ENCODE peak calls at places on chromosome 13, in seven cellular contexts. N is heart right ventricle, V is tibial nerve, R is psoas muscle, S is aorta, C is right lobe of liver, B is uterus. F is an unnamed sample.

GRCh38 chr13:49410477-49410876 is 33.4 kb downstream of the CAB39L start:
- DNase-seq in N (no peak), V (no peak), R (no peak), S (no peak), C (no peak), B (no peak), F (no peak)

GRCh38 chr13:70339738-70340137 is 231.5 kb upstream of the KLHL1 start:
- DNase-seq in N (no peak), V (no peak), R (no peak), S (no peak), C (no peak), B (no peak), F (no peak)

GRCh38 chr13:24083722-24084421 is 76.6 kb upstream of the SPATA13 start:
- DNase-seq in N (no peak), V (no peak), R (no peak), S (no peak), C (no peak), B (no peak), F (no peak)

GRCh38 chr13:82681535-82681934 is 1200.7 kb downstream of the SLITRK1 start:
- DNase-seq in N (no peak), V (no peak), R (no peak), S (no peak), C (no peak), B (no peak), F (no peak)

GRCh38 chr13:75101997-75102720 is 379.8 kb downstream of the TBC1D4 start:
- DNase-seq in N (no peak), V (no peak), R (no peak), S (no peak), C (no peak), B (no peak), F (no peak)

GRCh38 chr13:84684048-84684662 is 801.9 kb upstream of the SLITRK1 start:
- DNase-seq in N (peak), V (no peak), R (no peak), S (no peak), C (no peak), B (no peak), F (no peak)

GRCh38 chr13:26787961-26788360 is 27.4 kb upstream of the GPR12 start:
- DNase-seq in N (no peak), V (no peak), R (no peak), S (no peak), C (no peak), B (no peak), F (no peak)

GRCh38 chr13:26475176-26476110 is 82.0 kb upstream of the WASF3 start:
- DNase-seq in N (no peak), V (no peak), R (no peak), S (no peak), C (no peak), B (no peak), F (no peak)

GRCh38 chr13:86681223-86681622 is 882.0 kb upstream of the SLITRK6 start:
- DNase-seq in N (no peak), V (no peak), R (no peak), S (no peak), C (no peak), B (no peak), F (no peak)

GRCh38 chr13:91247768-91248167 is 99.7 kb upstream of the MIR17HG start:
- DNase-seq in N (no peak), V (no peak), R (no peak), S (no peak), C (no peak), B (no peak), F (no peak)

GRCh38 chr13:30711375-30711774 is 24.0 kb upstream of the ALOX5AP start:
- DNase-seq in N (no peak), V (no peak), R (no peak), S (no peak), C (no peak), B (no peak), F (no peak)

GRCh38 chr13:100089633-100090032 is 740 bp downstream of the PCCA start:
- DNase-seq in N (no peak), V (no peak), R (no peak), S (no peak), C (no peak), B (no peak), F (no peak)

GRCh38 chr13:100090861-100091260 is 2.0 kb downstream of the PCCA start:
- DNase-seq in N (no peak), V (no peak), R (no peak), S (no peak), C (no peak), B (no peak), F (no peak)

GRCh38 chr13:100088648-100089601 is at the start of gene PCCA:
- DNase-seq in N (peak), V (peak), R (peak), S (peak), C (peak), B (peak), F (peak)

GRCh38 chr13:100088282-100088647 is 628 bp upstream of the PCCA start:
- DNase-seq in N (no peak), V (no peak), R (no peak), S (no peak), C (no peak), B (no peak), F (no peak)
- H3K27ac ChIP-seq in N (peak), V (peak), R (peak), S (no peak), C (peak), B (peak), F (peak)

DNA sequence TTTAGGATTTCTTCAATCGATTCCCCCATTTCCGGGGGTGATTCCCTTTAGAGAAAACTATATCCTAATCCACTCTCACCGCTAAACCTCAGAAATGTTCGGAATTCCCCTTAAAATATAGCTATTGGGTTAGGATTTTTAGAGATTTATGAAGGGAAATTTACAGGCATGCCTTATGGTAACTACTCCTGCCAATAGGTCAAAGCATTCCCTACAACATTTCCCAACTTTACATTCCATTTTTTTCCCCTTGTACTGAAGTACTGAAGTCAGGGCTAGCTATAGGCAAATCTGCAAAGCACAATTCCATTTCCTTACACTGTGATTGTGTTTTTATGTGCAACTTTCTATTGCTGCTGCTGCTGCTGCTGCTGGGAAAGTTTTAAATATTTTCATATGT is 2.1 kb downstream of the EDNRB start:
- DNase-seq in N (no peak), V (no peak), R (no peak), S (no peak), C (no peak), B (no peak), F (no peak)
- H3K27ac ChIP-seq in N (peak), V (peak), R (no peak), S (no peak), C (peak), B (peak), F (peak)

GRCh38 chr13:111656439-111656838 is 336.0 kb downstream of the TEX29 start:
- DNase-seq in N (no peak), V (no peak), R (no peak), S (no peak), C (no peak), B (no peak), F (no peak)
- H3K27ac ChIP-seq in N (no peak), V (no peak), R (no peak), S (no peak), C (no peak), B (no peak), F (no peak)

GRCh38 chr13:113855931-113856715 is 7.8 kb downstream of the GAS6 start:
- DNase-seq in N (peak), V (no peak), R (no peak), S (no peak), C (no peak), B (peak), F (peak)

GRCh38 chr13:113855012-113855921 is 8.6 kb downstream of the GAS6 start:
- DNase-seq in N (peak), V (no peak), R (peak), S (no peak), C (no peak), B (peak), F (peak)

GRCh38 chr13:113859311-113860050 is 4.4 kb downstream of the GAS6 start:
- DNase-seq in N (peak), V (no peak), R (no peak), S (no peak), C (no peak), B (peak), F (no peak)

GRCh38 chr13:113856716-113857065 is 7.2 kb downstream of the GAS6 start:
- DNase-seq in N (peak), V (no peak), R (peak), S (no peak), C (peak), B (peak), F (peak)

GRCh38 chr13:113857531-113858195 is 6.2 kb downstream of the GAS6 start:
- DNase-seq in N (peak), V (no peak), R (no peak), S (no peak), C (no peak), B (peak), F (peak)
- H3K27ac ChIP-seq in N (no peak), V (no peak), R (no peak), S (no peak), C (no peak), B (no peak), F (no peak)

GRCh38 chr13:51222510-51223283 is 499 bp downstream of the FAM124A start:
- DNase-seq in N (no peak), V (no peak), R (no peak), S (no peak), C (no peak), B (no peak), F (no peak)
- H3K27ac ChIP-seq in N (peak), V (peak), R (peak), S (no peak), C (no peak), B (peak), F (peak)

GRCh38 chr13:100515410-100515800 is 73.2 kb downstream of the GGACT start:
- DNase-seq in N (no peak), V (no peak), R (no peak), S (no peak), C (no peak), B (no peak), F (no peak)

GRCh38 chr13:100514788-100515409 is 73.7 kb downstream of the GGACT start:
- DNase-seq in N (peak), V (peak), R (peak), S (peak), C (peak), B (peak), F (peak)

GRCh38 chr13:100518394-100519062 is 70.1 kb downstream of the GGACT start:
- DNase-seq in N (no peak), V (no peak), R (no peak), S (no peak), C (no peak), B (no peak), F (no peak)

GRCh38 chr13:100517706-100518105 is 70.9 kb downstream of the GGACT start:
- DNase-seq in N (no peak), V (no peak), R (no peak), S (no peak), C (no peak), B (no peak), F (no peak)

GRCh38 chr13:100517135-100517534 is 71.5 kb downstream of the GGACT start:
- DNase-seq in N (no peak), V (no peak), R (no peak), S (no peak), C (peak), B (no peak), F (no peak)
- H3K27ac ChIP-seq in N (no peak), V (no peak), R (no peak), S (no peak), C (peak), B (no peak), F (no peak)

DNA sequence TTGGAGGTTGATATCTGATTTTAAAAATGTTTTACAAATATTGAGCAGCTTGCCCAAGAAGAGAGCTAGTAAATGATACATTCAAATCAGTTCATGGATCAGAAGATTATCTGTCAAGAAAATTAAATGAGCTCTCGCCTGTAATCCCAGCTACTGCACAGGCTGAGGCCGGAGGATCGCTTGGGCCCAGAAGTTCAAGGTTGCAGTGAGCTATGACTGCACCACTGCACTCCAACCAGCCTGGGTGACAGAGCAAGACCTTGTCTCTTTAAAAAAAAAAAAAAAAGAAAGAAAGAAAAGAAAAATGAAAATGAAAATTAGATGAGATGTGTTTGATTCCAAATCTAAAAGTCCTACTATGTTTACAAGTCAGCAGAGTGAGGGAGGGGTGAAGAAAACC is 2.4 kb downstream of the SPART start:
- DNase-seq in N (no peak), V (no peak), R (no peak), S (no peak), C (no peak), B (no peak), F (no peak)
- H3K27ac ChIP-seq in N (peak), V (peak), R (peak), S (no peak), C (no peak), B (peak), F (no peak)

GRCh38 chr13:99726261-99726894 is 225.1 kb downstream of the TM9SF2 start:
- DNase-seq in N (no peak), V (no peak), R (no peak), S (no peak), C (no peak), B (no peak), F (no peak)
- H3K27ac ChIP-seq in N (no peak), V (no peak), R (no peak), S (no peak), C (no peak), B (no peak), F (no peak)

GRCh38 chr13:40590112-40590862 is 76.2 kb downstream of the FOXO1 start:
- DNase-seq in N (no peak), V (no peak), R (no peak), S (no peak), C (no peak), B (no peak), F (no peak)
- H3K27ac ChIP-seq in N (peak), V (peak), R (peak), S (no peak), C (no peak), B (peak), F (peak)